ENCODE peak calls at places on chromosomes 5 and 9, in eight cellular contexts. T is H9; N is tibial artery; B is spleen; V is hepatocyte; H is mammary epithelial cell; C is CD4-positive, CD25-positive, alpha-beta regulatory T cell; L is GM12878. R is an unnamed sample.

GRCh38 chr9:77433675-77434445 is 214.3 kb downstream of the GNA14 start:
- DNase-seq in C (peak; percentile 3), T (peak; percentile 76), V (peak; percentile 85), H (peak; percentile 36), L (no peak), N (peak; percentile 60), B (no peak), R (no peak)

GRCh38 chr5:72586788-72587530 is 79.7 kb upstream of the ZNF366 start:
- DNase-seq in H (no peak), L (no peak), N (no peak), C (no peak), T (no peak), B (no peak), V (no peak), R (no peak)

GRCh38 chr5:154129013-154129412 is 61.5 kb upstream of the GALNT10 start:
- DNase-seq in B (no peak), C (no peak), H (no peak), V (no peak), T (no peak), L (no peak), N (no peak), R (no peak)

GRCh38 chr9:128323192-128323730 is 622 bp downstream of the COQ4 start:
- DNase-seq in L (no peak), B (no peak), H (no peak), T (no peak), N (no peak), C (no peak), V (no peak), R (no peak)

GRCh38 chr5:19900269-19900668 is 87.7 kb downstream of the CDH18 start:
- DNase-seq in C (no peak), T (no peak), V (no peak), H (no peak), N (no peak), L (no peak), B (no peak), R (no peak)

GRCh38 chr5:10338996-10339903 is 14.2 kb upstream of the MARCHF6 start:
- DNase-seq in T (peak; percentile 63), L (no peak), B (no peak), V (no peak), N (no peak), C (no peak), H (no peak), R (no peak)

GRCh38 chr9:89093201-89093600 is 85.4 kb downstream of the SHC3 start:
- DNase-seq in N (no peak), L (no peak), V (no peak), C (no peak), H (no peak), T (no peak), B (no peak), R (no peak)

GRCh38 chr9:4519604-4520003 is 29.3 kb downstream of the SLC1A1 start:
- DNase-seq in V (no peak), B (no peak), L (no peak), N (no peak), H (no peak), C (no peak), T (no peak), R (no peak)

GRCh38 chr5:132365213-132365612 is 4.3 kb upstream of the SLC22A5 start:
- DNase-seq in T (no peak), B (no peak), L (no peak), N (no peak), C (no peak), H (peak; percentile 79), V (peak; percentile 75), R (no peak)

GRCh38 chr5:134462761-134463160 is 51.1 kb upstream of the CDKN2AIPNL start:
- DNase-seq in L (no peak), B (peak; percentile 48), N (no peak), H (no peak), V (no peak), C (no peak), T (no peak), R (no peak)

GRCh38 chr9:12502520-12502919 is 190.7 kb upstream of the TYRP1 start:
- DNase-seq in L (no peak), C (no peak), B (no peak), T (no peak), H (no peak), N (no peak), V (no peak), R (no peak)

GRCh38 chr5:56494300-56494704 is 261.2 kb upstream of the ANKRD55 start:
- DNase-seq in V (no peak), C (no peak), L (no peak), B (no peak), N (no peak), H (no peak), T (no peak), R (no peak)

GRCh38 chr5:116848974-116849586 is 274.5 kb upstream of the SEMA6A start:
- DNase-seq in L (no peak), T (no peak), V (peak; percentile 35), C (no peak), H (no peak), N (no peak), B (no peak), R (no peak)

GRCh38 chr9:134618163-134618822 is 23.3 kb upstream of the COL5A1 start:
- DNase-seq in B (peak; percentile 67), T (peak; percentile 22), H (no peak), C (no peak), V (no peak), L (no peak), N (peak; percentile 24), R (no peak)

GRCh38 chr9:137371966-137372651 is 50.9 kb downstream of the EXD3 start:
- DNase-seq in L (no peak), V (no peak), H (no peak), B (peak; percentile 64), T (peak; percentile 24), N (no peak), C (no peak), R (no peak)

GRCh38 chr9:124857533-124858162 is 4.1 kb downstream of the RPL35 start:
- DNase-seq in B (no peak), N (no peak), T (no peak), C (no peak), H (no peak), V (no peak), L (no peak), R (no peak)

GRCh38 chr9:108486791-108487190 is 369.0 kb downstream of the ACTL7B start:
- DNase-seq in V (no peak), H (peak; percentile 81), N (no peak), T (no peak), C (no peak), B (no peak), L (no peak), R (no peak)

GRCh38 chr5:57751710-57752109 is 269.1 kb upstream of the ACTBL2 start:
- DNase-seq in V (no peak), B (no peak), L (no peak), N (no peak), C (no peak), T (no peak), H (no peak), R (no peak)

GRCh38 chr9:126126012-126126411 is 200.6 kb upstream of the MVB12B start:
- DNase-seq in C (no peak), V (no peak), L (no peak), B (peak; percentile 42), T (no peak), N (no peak), H (no peak), R (no peak)

GRCh38 chr5:74641014-74641777 is 668 bp upstream of the ENC1 start:
- DNase-seq in H (peak; percentile 84), T (peak; percentile 84), V (peak; percentile 95), L (no peak), C (no peak), N (peak; percentile 72), B (peak; percentile 93), R (peak; percentile 11)

GRCh38 chr9:112569186-112569585 is 82.6 kb downstream of the KIAA1958 start:
- DNase-seq in C (no peak), V (no peak), N (no peak), L (no peak), T (no peak), B (no peak), H (peak; percentile 84), R (no peak)

GRCh38 chr9:84317563-84317962 is 23.0 kb downstream of the SLC28A3 start:
- DNase-seq in T (no peak), H (no peak), N (no peak), C (no peak), L (no peak), V (no peak), B (no peak), R (no peak)

GRCh38 chr5:117587111-117587510 is 1012.5 kb upstream of the SEMA6A start:
- DNase-seq in V (no peak), H (no peak), B (no peak), C (no peak), N (no peak), T (no peak), L (no peak), R (no peak)

GRCh38 chr9:101486693-101487442 is 46.8 kb upstream of the RNF20 start:
- DNase-seq in T (peak; percentile 89), L (no peak), B (peak; percentile 74), N (peak; percentile 28), C (no peak), H (peak; percentile 70), V (peak; percentile 75), R (no peak)

GRCh38 chr5:10201223-10201868 is 48.3 kb downstream of the ATPSCKMT start:
- DNase-seq in H (no peak), L (no peak), C (no peak), V (no peak), N (peak; percentile 30), B (no peak), T (peak; percentile 63), R (no peak)

GRCh38 chr5:159901772-159902171 is 14.5 kb upstream of the ADRA1B start:
- DNase-seq in H (no peak), V (no peak), B (no peak), C (no peak), T (no peak), N (no peak), L (no peak), R (no peak)
- H3K4me1 ChIP-seq in H (peaks cover 74% of the 10 kb centered on the region), V (peaks cover 4% of the 10 kb centered on the region), B (no peaks in the 10 kb centered on the region), C (no peaks in the 10 kb centered on the region), T (no peaks in the 10 kb centered on the region), N (peaks cover under 1% of the 10 kb centered on the region), L (no peaks in the 10 kb centered on the region), R (peaks cover 18% of the 10 kb centered on the region)

GRCh38 chr9:93593144-93593655 is 16.8 kb downstream of the PHF2 start:
- DNase-seq in T (no peak), N (no peak), H (no peak), V (no peak), B (no peak), L (no peak), C (no peak), R (no peak)
- H3K4me1 ChIP-seq in T (no peaks in the 10 kb centered on the region), N (no peaks in the 10 kb centered on the region), H (peaks cover 9% of the 10 kb centered on the region), V (peaks cover 35% of the 10 kb centered on the region), B (peaks cover 28% of the 10 kb centered on the region), L (no peaks in the 10 kb centered on the region), C (peaks cover 15% of the 10 kb centered on the region), R (peaks cover 43% of the 10 kb centered on the region)

GRCh38 chr9:129542761-129543160 is 78.1 kb downstream of the C9orf50 start:
- DNase-seq in H (peak; percentile 30), T (no peak), V (no peak), L (no peak), N (no peak), B (peak; percentile 36), C (no peak), R (no peak)
- H3K4me1 ChIP-seq in H (no peaks in the 10 kb centered on the region), T (no peaks in the 10 kb centered on the region), V (no peaks in the 10 kb centered on the region), L (no peaks in the 10 kb centered on the region), N (peaks cover 2% of the 10 kb centered on the region), B (no peaks in the 10 kb centered on the region), C (no peaks in the 10 kb centered on the region), R (no peaks in the 10 kb centered on the region)

DNA sequence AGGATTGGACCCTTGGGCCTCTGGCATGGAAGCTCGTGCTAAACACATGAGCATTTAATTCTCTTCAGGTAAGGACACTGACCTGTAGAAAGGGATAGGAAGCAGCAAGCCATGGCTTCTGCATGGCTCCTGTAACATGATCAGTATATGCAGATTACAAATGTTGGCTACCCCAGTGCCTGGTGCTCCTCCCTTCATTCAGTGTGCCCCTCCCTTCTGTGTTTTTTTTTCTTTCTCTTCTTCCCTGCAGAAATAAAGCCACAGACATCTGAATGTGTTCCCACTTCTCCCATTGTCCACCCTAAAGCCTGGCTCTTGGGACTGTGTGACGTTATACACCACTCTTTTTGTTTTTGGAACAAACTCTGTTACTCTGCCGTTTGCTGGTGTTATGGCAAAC is 53.0 kb downstream of the ARHGAP26 start:
- DNase-seq in L (no peak), B (no peak), V (no peak), C (no peak), T (no peak), H (no peak), N (no peak), R (no peak)
- H3K4me1 ChIP-seq in L (peaks cover 6% of the 10 kb centered on the region), B (no peaks in the 10 kb centered on the region), V (peaks cover 41% of the 10 kb centered on the region), C (peaks cover 16% of the 10 kb centered on the region), T (peaks cover 11% of the 10 kb centered on the region), H (peaks cover 51% of the 10 kb centered on the region), N (peaks cover 32% of the 10 kb centered on the region), R (peaks cover 53% of the 10 kb centered on the region)